ENCODE peak calls at places on chromosomes 4 and X, in eight cellular contexts. F is hepatocyte; V is neural progenitor cell; E is CD8-positive, alpha-beta memory T cell; X is astrocyte; Z is fibroblast of lung; N is heart right ventricle; J is iPS DF 6.9. P is an unnamed sample. For H3K36me3, the result is how much of the 10 kb centered on the place peaks cover.

GRCh38 chr4:3236326-3236878 is 12.6 kb upstream of the MSANTD1 start:
- DNase-seq in F (no peak), V (no peak), E (no peak), X (no peak), Z (no peak), N (no peak), J (no peak), P (no peak)

GRCh38 chrX:118211891-118212816 is 95.5 kb upstream of the KLHL13 start:
- DNase-seq in F (no peak), V (no peak), E (no peak), X (no peak), Z (no peak), N (no peak), J (no peak), P (no peak)

GRCh38 chr4:169311643-169312365 is 41.0 kb upstream of the SH3RF1 start:
- DNase-seq in F (peak), V (peak), E (no peak), X (no peak), Z (peak), N (no peak), J (peak), P (peak)

GRCh38 chr4:94363136-94363655 is 20.6 kb upstream of the HPGDS start:
- DNase-seq in F (no peak), V (no peak), E (no peak), X (peak), Z (no peak), N (no peak), J (no peak), P (no peak)

GRCh38 chr4:47930971-47931804 is 16.8 kb upstream of the NFXL1 start:
- DNase-seq in F (peak), V (no peak), E (no peak), X (peak), Z (peak), N (no peak), J (no peak), P (no peak)

GRCh38 chr4:17204908-17205307 is 306.5 kb upstream of the LDB2 start:
- DNase-seq in F (no peak), V (no peak), E (no peak), X (no peak), Z (peak), N (no peak), J (no peak), P (no peak)

GRCh38 chr4:126740687-126741086 is 892.1 kb upstream of the INTU start:
- DNase-seq in F (no peak), V (no peak), E (no peak), X (no peak), Z (no peak), N (no peak), J (no peak), P (no peak)

GRCh38 chr4:55407764-55408163 is 12.0 kb downstream of the TMEM165 start:
- DNase-seq in F (no peak), V (no peak), E (no peak), X (no peak), Z (no peak), N (no peak), J (no peak), P (no peak)

GRCh38 chrX:19751068-19751467 is 136.3 kb downstream of the SH3KBP1 start:
- DNase-seq in F (no peak), V (peak), E (no peak), X (no peak), Z (no peak), N (no peak), J (no peak), P (no peak)

GRCh38 chr4:30181918-30182317 is 538.3 kb upstream of the PCDH7 start:
- DNase-seq in F (no peak), V (no peak), E (no peak), X (peak), Z (no peak), N (no peak), J (no peak), P (no peak)

GRCh38 chrX:10656214-10656613 is 35.8 kb upstream of the MID1 start:
- DNase-seq in F (no peak), V (no peak), E (no peak), X (no peak), Z (no peak), N (no peak), J (no peak), P (peak)

GRCh38 chr4:184097240-184097619 is 120.4 kb downstream of the ENPP6 start:
- DNase-seq in F (no peak), V (peak), E (no peak), X (no peak), Z (peak), N (peak), J (peak), P (peak)

DNA sequence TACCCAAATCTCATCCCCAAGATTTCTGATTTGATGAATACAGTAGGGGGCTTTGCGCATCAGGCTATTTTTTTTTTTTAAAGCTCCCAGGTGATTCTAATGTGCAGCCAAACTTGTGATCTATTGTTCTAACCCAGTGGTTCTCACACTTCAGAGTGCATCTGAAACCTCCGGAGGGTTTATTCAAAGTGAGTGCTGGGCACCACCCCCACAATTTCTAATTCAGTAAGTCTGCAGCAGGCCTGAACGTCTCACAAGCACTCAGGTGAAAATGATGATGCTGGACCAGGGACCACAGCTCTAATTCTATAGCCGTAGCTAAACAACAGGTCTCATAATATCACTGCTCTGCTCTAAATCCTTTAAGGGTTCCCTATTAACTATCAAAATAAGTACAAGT is 211.4 kb downstream of the FMR1NB start:
- DNase-seq in F (no peak), V (no peak), E (no peak), X (no peak), Z (no peak), N (no peak), J (no peak), P (no peak)
- H3K36me3 ChIP-seq in F (under half), V (under half), E (under half), X (under half), Z (under half), N (under half), J (under half), P (under half)

GRCh38 chrX:14073561-14073960 is 43.9 kb upstream of the GEMIN8 start:
- DNase-seq in F (no peak), V (no peak), E (no peak), X (no peak), Z (peak), N (no peak), J (no peak), P (no peak)

GRCh38 chrX:14076639-14077038 is 46.9 kb upstream of the GEMIN8 start:
- DNase-seq in F (no peak), V (no peak), E (no peak), X (no peak), Z (no peak), N (no peak), J (no peak), P (no peak)

DNA sequence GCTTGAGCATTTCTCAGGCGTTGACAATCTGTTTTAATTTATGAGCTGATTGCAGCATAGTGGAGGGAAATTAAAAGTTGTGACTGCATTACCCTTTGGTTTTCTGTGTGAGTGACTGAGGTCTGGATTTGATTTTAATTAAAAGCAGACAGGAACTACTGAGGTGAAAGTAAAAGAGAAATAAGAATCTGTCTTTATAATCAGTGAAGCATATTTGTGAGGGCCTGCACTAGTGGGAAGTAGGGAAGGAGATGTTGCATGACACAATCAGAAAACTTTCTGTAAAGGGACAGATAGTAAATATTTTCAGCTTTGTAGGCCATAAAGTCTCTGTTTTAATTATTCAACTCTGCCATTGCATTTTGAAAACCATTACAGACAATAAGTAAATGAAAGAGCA is 43.5 kb upstream of the GEMIN8 start:
- DNase-seq in F (no peak), V (no peak), E (no peak), X (no peak), Z (no peak), N (no peak), J (no peak), P (no peak)
- H3K27ac ChIP-seq in F (no peak), V (no peak), E (no peak), X (no peak), Z (no peak), N (no peak), J (no peak), P (no peak)

DNA sequence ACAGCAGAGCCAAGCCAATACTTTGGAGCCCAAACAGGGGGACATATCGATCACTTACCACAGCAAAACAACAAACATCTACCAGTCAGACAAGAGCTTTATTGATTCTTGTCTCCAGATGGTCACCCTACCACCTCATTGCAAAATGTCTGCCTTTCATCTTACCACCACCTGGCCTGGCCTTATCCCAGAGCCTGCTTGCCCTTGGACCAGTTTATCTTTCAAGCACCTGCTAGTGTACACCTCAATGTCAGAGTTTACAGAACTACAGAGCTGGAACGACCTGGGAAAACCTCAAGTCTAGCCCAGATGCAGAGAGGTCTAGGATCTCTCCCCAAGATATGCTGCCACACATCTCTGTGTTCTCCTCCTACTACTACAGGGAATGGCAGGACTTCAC is 4.5 kb downstream of the BCAP31 start:
- DNase-seq in F (no peak), V (no peak), E (no peak), X (no peak), Z (no peak), N (no peak), J (no peak), P (no peak)
- H3K36me3 ChIP-seq in F (under half), V (under half), E (under half), X (under half), Z (under half), N (half or more), J (under half), P (under half)

DNA sequence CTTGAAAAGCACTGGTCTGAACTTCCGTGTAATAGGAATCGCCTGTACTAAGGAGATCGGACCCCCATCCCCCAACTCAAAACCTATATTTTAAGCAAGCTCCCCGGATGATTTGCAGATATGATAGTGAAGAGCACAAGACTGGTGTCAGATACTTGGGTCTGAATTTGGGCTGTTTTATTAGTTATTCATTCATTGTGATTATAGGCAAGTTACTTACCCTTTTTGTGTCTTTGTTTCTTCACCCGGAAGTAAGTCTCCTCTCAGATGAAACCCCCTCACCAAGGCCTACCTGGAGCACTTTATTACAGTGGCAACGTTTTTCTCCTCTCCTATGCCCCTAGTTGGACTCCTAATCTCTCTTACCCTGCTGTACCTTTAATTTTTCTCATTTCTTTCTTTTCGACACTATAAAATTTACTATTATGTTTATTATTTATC is 17.4 kb downstream of the STAP1 start:
- DNase-seq in F (no peak), V (no peak), E (no peak), X (no peak), Z (no peak), N (no peak), J (no peak), P (no peak)
- H3K27ac ChIP-seq in F (no peak), V (no peak), E (peak), X (no peak), Z (no peak), N (no peak), J (no peak), P (no peak)

GRCh38 chr4:77023920-77024319 is 51.9 kb downstream of the CCNI start:
- DNase-seq in F (peak), V (no peak), E (no peak), X (no peak), Z (peak), N (no peak), J (no peak), P (no peak)
- H3K36me3 ChIP-seq in F (under half), V (under half), E (under half), X (half or more), Z (under half), N (half or more), J (under half), P (under half)

DNA sequence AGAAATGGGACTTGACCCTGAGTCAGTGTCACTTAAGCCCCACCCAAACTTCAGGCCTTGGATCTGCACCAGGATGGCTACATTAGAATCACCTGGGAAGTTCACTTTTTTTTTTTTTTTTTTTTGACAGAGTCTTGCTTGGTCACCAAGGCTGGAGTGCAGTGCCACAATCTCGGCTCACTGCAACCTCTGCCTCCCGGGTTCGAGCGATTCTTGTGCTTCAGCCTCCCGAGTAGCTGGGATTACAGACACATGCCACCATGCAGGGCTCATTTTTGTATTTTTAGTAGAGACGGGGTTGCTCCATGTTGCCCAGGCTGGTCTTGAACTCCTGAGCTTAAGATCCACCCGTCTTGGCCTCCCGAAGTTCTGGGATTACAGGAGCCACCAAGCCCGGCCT is 3.0 kb downstream of the NCBP2L start:
- DNase-seq in F (no peak), V (no peak), E (no peak), X (no peak), Z (no peak), N (no peak), J (no peak), P (no peak)
- H3K27ac ChIP-seq in F (no peak), V (no peak), E (no peak), X (no peak), Z (no peak), N (no peak), J (no peak), P (no peak)

DNA sequence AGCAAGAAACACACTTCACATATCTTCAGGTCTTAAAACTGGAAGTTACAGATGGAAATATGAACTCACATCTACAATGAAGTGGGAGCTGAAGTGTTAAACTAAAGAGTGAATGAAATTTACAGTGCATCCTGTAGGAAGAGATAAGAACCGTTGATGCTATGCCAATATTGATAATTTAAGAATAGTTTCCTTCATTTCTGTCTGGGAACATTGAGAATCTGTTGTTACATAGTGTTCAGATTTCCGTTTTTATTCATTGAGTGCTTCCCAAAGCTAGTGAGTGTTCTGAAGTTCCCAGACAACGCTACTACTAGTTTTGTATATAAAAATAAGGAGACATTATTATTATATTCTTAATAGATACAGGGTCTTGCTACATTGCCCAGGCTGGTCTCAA is 52.3 kb downstream of the UBE2K start:
- DNase-seq in F (no peak), V (no peak), E (no peak), X (no peak), Z (no peak), N (no peak), J (no peak), P (no peak)
- H3K36me3 ChIP-seq in F (under half), V (under half), E (under half), X (under half), Z (under half), N (half or more), J (under half), P (under half)

DNA sequence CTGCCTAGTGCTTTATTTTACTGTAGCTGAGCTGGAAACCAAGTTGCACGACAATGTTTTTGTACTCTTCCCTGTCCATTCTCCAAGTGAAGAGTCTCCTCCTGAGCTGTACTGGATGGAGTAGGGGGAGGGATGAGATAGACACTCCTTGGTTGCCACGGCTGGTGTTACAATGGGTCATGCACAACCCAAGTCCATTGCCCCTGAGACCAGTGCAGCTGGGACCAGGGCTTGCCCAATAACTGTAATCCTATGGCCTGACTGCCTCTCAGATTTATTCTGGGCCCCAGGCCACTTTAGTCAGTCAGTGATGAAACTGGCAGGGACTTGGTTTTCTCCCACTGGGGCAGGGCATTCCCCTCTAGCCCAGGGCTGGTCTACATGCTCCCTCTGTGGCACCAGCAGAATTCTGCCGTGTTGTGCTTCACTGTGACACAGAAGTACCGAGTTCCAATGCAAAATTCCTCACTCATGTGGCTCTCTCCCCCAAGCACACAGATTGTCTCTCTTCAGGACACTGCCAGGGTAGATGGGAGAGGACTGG is 203.3 kb upstream of the PCDH18 start:
- DNase-seq in F (no peak), V (no peak), E (no peak), X (no peak), Z (no peak), N (peak), J (no peak), P (no peak)
- H3K27ac ChIP-seq in F (no peak), V (no peak), E (no peak), X (no peak), Z (no peak), N (no peak), J (no peak), P (no peak)

DNA sequence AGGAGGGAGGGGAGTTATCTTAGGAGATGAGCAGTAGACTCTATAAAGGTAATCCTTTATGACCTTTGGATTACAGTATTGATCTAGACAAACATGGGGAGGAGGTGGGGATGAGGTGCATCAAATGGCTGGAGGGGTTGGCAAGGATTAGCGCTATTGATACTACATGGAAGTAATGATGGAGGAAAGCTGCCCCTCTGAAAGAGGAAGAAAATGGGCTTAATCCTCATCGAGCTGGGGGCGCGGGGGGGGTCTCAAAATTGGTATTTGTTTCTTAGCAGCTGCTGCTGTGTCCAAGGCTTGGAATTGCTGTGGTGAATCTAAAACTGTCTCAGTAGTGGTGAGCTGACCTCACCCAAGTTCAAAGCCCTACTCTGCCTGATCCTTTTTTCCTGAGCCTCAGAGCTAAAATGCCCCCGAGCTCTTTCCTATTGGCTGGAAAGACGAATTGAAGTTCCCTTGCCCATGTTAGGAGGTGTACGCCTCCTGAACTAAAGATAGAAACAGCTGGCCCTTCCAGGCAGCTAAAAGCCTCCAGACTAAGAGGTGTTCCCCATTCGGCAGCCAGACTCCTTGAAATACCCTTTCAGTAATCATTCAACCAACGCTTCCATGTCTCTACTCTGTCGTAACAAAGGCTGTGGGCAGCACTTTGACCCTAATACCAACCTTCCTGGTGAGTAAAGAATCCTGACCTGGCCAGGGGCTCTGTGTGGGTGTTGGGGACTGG is at the start of gene ITGB1BP2:
- DNase-seq in F (peak), V (no peak), E (no peak), X (peak), Z (peak), N (no peak), J (no peak), P (no peak)
- H3K36me3 ChIP-seq in F (under half), V (under half), E (under half), X (under half), Z (under half), N (half or more), J (under half), P (under half)

GRCh38 chrX:66009231-66009845 is 30.5 kb downstream of the VSIG4 start:
- DNase-seq in F (no peak), V (no peak), E (no peak), X (no peak), Z (no peak), N (no peak), J (no peak), P (no peak)

GRCh38 chrX:66014084-66014483 is 25.8 kb downstream of the VSIG4 start:
- DNase-seq in F (no peak), V (no peak), E (no peak), X (no peak), Z (no peak), N (no peak), J (no peak), P (no peak)

GRCh38 chrX:66014560-66014959 is 25.3 kb downstream of the VSIG4 start:
- DNase-seq in F (no peak), V (no peak), E (no peak), X (no peak), Z (no peak), N (no peak), J (no peak), P (no peak)

GRCh38 chrX:66013195-66013816 is 26.6 kb downstream of the VSIG4 start:
- DNase-seq in F (no peak), V (no peak), E (no peak), X (no peak), Z (no peak), N (no peak), J (no peak), P (no peak)

DNA sequence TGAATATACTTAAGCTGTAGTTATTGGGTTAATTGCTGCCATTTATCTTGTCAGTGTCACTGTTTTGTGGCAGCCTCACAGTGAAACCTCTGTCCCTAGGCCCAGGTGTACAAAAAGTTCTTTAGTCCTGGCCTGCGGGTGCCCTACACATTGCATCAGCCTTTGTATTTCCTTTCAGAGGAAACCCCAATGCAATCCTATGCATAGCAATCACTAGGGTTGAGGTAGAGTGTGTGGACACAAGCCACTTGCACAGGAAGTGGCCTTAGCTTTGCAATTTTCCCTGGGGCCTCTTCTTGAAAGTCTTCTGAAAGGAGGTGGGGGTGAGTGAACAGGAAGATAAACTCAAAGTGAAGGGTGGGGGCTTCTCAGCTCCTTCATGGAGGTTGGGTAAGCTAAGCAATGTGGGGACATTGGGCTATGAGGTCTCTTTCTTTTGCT is 27.8 kb downstream of the VSIG4 start:
- DNase-seq in F (no peak), V (no peak), E (no peak), X (no peak), Z (no peak), N (no peak), J (no peak), P (no peak)
- H3K27ac ChIP-seq in F (no peak), V (no peak), E (peak), X (no peak), Z (no peak), N (no peak), J (no peak), P (no peak)

P was measured in colonic mucosa.